ENCODE peak calls at places on chromosome 1, in four cellular contexts. One of them, this sample, is unnamed. For H3K36me3, the result is how much of the 10 kb centered on the place peaks cover.

GRCh38 chr1:225928186-225929175 is 4.4 kb upstream of the PYCR2 start:
- DNase-seq in ovary: no peak
- DNase-seq in mesendoderm: no peak
- DNase-seq in spleen: peak
- DNase-seq in this sample: no peak

GRCh38 chr1:234676103-234676594 is 66.2 kb upstream of the IRF2BP2 start:
- DNase-seq in spleen: peak
- DNase-seq in ovary: peak
- DNase-seq in mesendoderm: peak
- DNase-seq in this sample: peak

GRCh38 chr1:12121212-12122000 is 45.4 kb upstream of the TNFRSF1B start:
- DNase-seq in ovary: no peak
- DNase-seq in mesendoderm: no peak
- DNase-seq in spleen: peak
- DNase-seq in this sample: no peak

GRCh38 chr1:206809504-206810084 is 37.3 kb upstream of the IL10 start:
- DNase-seq in mesendoderm: peak
- DNase-seq in ovary: no peak
- DNase-seq in spleen: no peak
- DNase-seq in this sample: no peak

GRCh38 chr1:204563324-204563723 is 47.1 kb downstream of the MDM4 start:
- DNase-seq in spleen: no peak
- DNase-seq in ovary: no peak
- DNase-seq in mesendoderm: no peak
- DNase-seq in this sample: no peak

GRCh38 chr1:153951801-153952200 is 5.3 kb upstream of the DENND4B start:
- DNase-seq in ovary: no peak
- DNase-seq in spleen: no peak
- DNase-seq in mesendoderm: no peak
- DNase-seq in this sample: no peak

GRCh38 chr1:32411261-32411660 is 17.0 kb upstream of the BSDC1 start:
- DNase-seq in mesendoderm: no peak
- DNase-seq in ovary: no peak
- DNase-seq in spleen: no peak
- DNase-seq in this sample: no peak

GRCh38 chr1:153070243-153070642 is 1.2 kb downstream of the SPRR2B start:
- DNase-seq in ovary: no peak
- DNase-seq in spleen: no peak
- DNase-seq in mesendoderm: peak
- DNase-seq in this sample: no peak

GRCh38 chr1:208174736-208175507 is 69.3 kb downstream of the PLXNA2 start:
- DNase-seq in mesendoderm: peak
- DNase-seq in ovary: no peak
- DNase-seq in spleen: no peak
- DNase-seq in this sample: no peak

GRCh38 chr1:115811140-115811828 is 29.6 kb downstream of the NHLH2 start:
- DNase-seq in ovary: no peak
- DNase-seq in mesendoderm: peak
- DNase-seq in spleen: no peak
- DNase-seq in this sample: no peak

GRCh38 chr1:235557495-235557894 is 53.2 kb upstream of the B3GALNT2 start:
- DNase-seq in mesendoderm: peak
- DNase-seq in spleen: no peak
- DNase-seq in ovary: no peak
- DNase-seq in this sample: no peak

GRCh38 chr1:167905182-167905581 is 8.8 kb downstream of the ADCY10 start:
- DNase-seq in mesendoderm: no peak
- DNase-seq in ovary: no peak
- DNase-seq in spleen: no peak
- DNase-seq in this sample: no peak

GRCh38 chr1:153534226-153534932 is 1.4 kb downstream of the S100A6 start:
- DNase-seq in spleen: no peak
- DNase-seq in ovary: peak
- DNase-seq in mesendoderm: no peak
- DNase-seq in this sample: no peak

GRCh38 chr1:7588457-7588827 is 182.7 kb upstream of the VAMP3 start:
- DNase-seq in spleen: peak
- DNase-seq in mesendoderm: no peak
- DNase-seq in ovary: peak
- DNase-seq in this sample: no peak

GRCh38 chr1:27752372-27752771 is 20.6 kb upstream of the STX12 start:
- DNase-seq in spleen: no peak
- DNase-seq in ovary: no peak
- DNase-seq in mesendoderm: no peak
- DNase-seq in this sample: no peak
- H3K36me3 ChIP-seq in spleen: under half
- H3K36me3 ChIP-seq in ovary: under half
- H3K36me3 ChIP-seq in mesendoderm: under half
- H3K36me3 ChIP-seq in this sample: under half

GRCh38 chr1:155392898-155393411 is 72.3 kb downstream of the RUSC1 start:
- DNase-seq in mesendoderm: no peak
- DNase-seq in spleen: no peak
- DNase-seq in ovary: no peak
- DNase-seq in this sample: no peak

DNA sequence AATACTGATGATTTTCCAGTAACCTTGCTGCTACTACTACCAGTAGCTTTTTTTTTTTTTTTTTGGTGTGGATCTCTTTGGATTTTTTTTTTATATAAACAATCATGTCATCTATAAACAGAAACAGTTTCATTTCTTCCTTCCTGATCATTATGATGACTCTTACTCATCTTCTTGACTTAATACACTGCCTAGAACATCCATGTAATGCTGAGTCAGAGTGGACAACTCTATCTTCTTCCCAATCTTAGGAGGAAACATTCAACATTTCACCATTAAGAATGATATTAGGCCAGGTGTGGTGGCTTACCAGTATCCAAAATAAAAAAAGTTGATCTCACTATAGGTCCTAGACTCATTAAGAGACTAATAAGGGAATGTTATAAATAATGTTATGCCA is 69.1 kb downstream of the RUSC1 start:
- DNase-seq in mesendoderm: no peak
- DNase-seq in spleen: no peak
- DNase-seq in ovary: no peak
- DNase-seq in this sample: no peak
- H3K36me3 ChIP-seq in mesendoderm: under half
- H3K36me3 ChIP-seq in spleen: under half
- H3K36me3 ChIP-seq in ovary: under half
- H3K36me3 ChIP-seq in this sample: half or more

GRCh38 chr1:185300152-185300551 is 16.9 kb downstream of the IVNS1ABP start:
- DNase-seq in spleen: no peak
- DNase-seq in ovary: no peak
- DNase-seq in mesendoderm: no peak
- DNase-seq in this sample: no peak
- H3K36me3 ChIP-seq in spleen: half or more
- H3K36me3 ChIP-seq in ovary: under half
- H3K36me3 ChIP-seq in mesendoderm: under half
- H3K36me3 ChIP-seq in this sample: half or more

GRCh38 chr1:42189931-42190853 is 25.6 kb upstream of the GUCA2A start:
- DNase-seq in spleen: no peak
- DNase-seq in mesendoderm: no peak
- DNase-seq in ovary: no peak
- DNase-seq in this sample: no peak

GRCh38 chr1:42192106-42192505 is 27.6 kb upstream of the GUCA2A start:
- DNase-seq in mesendoderm: no peak
- DNase-seq in spleen: no peak
- DNase-seq in ovary: no peak
- DNase-seq in this sample: no peak

GRCh38 chr1:42186172-42186571 is 21.6 kb upstream of the GUCA2A start:
- DNase-seq in spleen: no peak
- DNase-seq in ovary: no peak
- DNase-seq in mesendoderm: no peak
- DNase-seq in this sample: peak

GRCh38 chr1:42195841-42196240 is 31.3 kb upstream of the GUCA2A start:
- DNase-seq in spleen: no peak
- DNase-seq in ovary: no peak
- DNase-seq in mesendoderm: no peak
- DNase-seq in this sample: no peak

DNA sequence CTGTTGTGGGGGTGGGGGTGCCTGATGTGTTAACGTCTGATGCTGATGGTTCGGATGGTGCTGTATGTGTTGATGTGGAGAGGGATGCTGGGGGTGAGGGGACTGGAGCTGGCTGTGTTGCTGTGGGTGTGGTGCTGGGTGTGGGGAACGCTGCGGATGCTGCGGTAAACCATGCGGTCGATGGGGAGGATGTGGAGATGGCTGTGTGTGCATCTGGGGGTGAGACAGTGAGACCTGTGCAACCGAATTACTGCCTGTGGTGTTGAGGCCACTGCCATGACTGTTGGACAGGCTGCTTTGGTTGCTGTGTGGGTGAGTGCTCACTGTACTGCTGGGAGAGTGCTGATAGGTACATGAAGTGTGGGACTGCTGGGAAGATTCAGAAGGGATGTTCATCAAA is 26.8 kb upstream of the GUCA2A start:
- DNase-seq in ovary: no peak
- DNase-seq in spleen: no peak
- DNase-seq in mesendoderm: no peak
- DNase-seq in this sample: no peak
- H3K36me3 ChIP-seq in ovary: under half
- H3K36me3 ChIP-seq in spleen: under half
- H3K36me3 ChIP-seq in mesendoderm: under half
- H3K36me3 ChIP-seq in this sample: half or more

GRCh38 chr1:99726818-99727217 is 39.6 kb downstream of the FRRS1 start:
- DNase-seq in spleen: no peak
- DNase-seq in ovary: no peak
- DNase-seq in mesendoderm: no peak
- DNase-seq in this sample: no peak

GRCh38 chr1:99735852-99736251 is 30.6 kb downstream of the FRRS1 start:
- DNase-seq in mesendoderm: no peak
- DNase-seq in ovary: no peak
- DNase-seq in spleen: no peak
- DNase-seq in this sample: no peak

GRCh38 chr1:99728494-99729235 is 37.8 kb downstream of the FRRS1 start:
- DNase-seq in spleen: no peak
- DNase-seq in mesendoderm: peak
- DNase-seq in ovary: no peak
- DNase-seq in this sample: no peak

GRCh38 chr1:99727575-99728190 is 38.8 kb downstream of the FRRS1 start:
- DNase-seq in spleen: no peak
- DNase-seq in ovary: no peak
- DNase-seq in mesendoderm: peak
- DNase-seq in this sample: peak

GRCh38 chr1:99731384-99731783 is 35.1 kb downstream of the FRRS1 start:
- DNase-seq in spleen: no peak
- DNase-seq in mesendoderm: no peak
- DNase-seq in ovary: no peak
- DNase-seq in this sample: no peak
- H3K36me3 ChIP-seq in spleen: under half
- H3K36me3 ChIP-seq in mesendoderm: under half
- H3K36me3 ChIP-seq in ovary: under half
- H3K36me3 ChIP-seq in this sample: under half